ENCODE peak calls at places on chromosomes 7 and 10, in four cellular contexts. O is K562, X is choroid plexus epithelial cell, G is HFF-Myc. P is an unnamed sample.

GRCh38 chr10:69327463-69328345 is 49.4 kb downstream of the HK1 start:
- DNase-seq in O (no peak), X (peak; percentile 60), G (no peak), P (peak; percentile 66)

GRCh38 chr7:98024075-98024474 is 34.1 kb upstream of the OCM2 start:
- DNase-seq in O (no peak), X (no peak), G (no peak), P (no peak)

GRCh38 chr7:127666602-127667001 is 14.6 kb downstream of the SND1 start:
- DNase-seq in O (no peak), X (no peak), G (no peak), P (no peak)

GRCh38 chr10:98570764-98571163 is 124.0 kb upstream of the HPS1 start:
- DNase-seq in O (no peak), X (no peak), G (no peak), P (no peak)

GRCh38 chr7:16409777-16410176 is 11.6 kb downstream of the CRPPA start:
- DNase-seq in O (no peak), X (peak; percentile 38), G (no peak), P (no peak)

GRCh38 chr7:138077809-138078208 is 1.6 kb downstream of the AKR1D1 start:
- DNase-seq in O (no peak), X (no peak), G (no peak), P (no peak)

GRCh38 chr10:54703086-54703485 is 97.9 kb downstream of the PCDH15 start:
- DNase-seq in O (no peak), X (peak; percentile 46), G (no peak), P (no peak)

GRCh38 chr10:86664370-86665217 is 3.7 kb upstream of the LDB3 start:
- DNase-seq in O (no peak), X (no peak), G (no peak), P (no peak)

GRCh38 chr10:32379314-32379949 is 32.5 kb upstream of the EPC1 start:
- DNase-seq in O (peak; percentile 42), X (peak; percentile 79), G (peak; percentile 30), P (peak; percentile 75)

GRCh38 chr10:103120977-103121735 is 71.9 kb downstream of the NT5C2 start:
- DNase-seq in O (no peak), X (no peak), G (no peak), P (peak; percentile 65)

GRCh38 chr7:118054529-118054928 is 129.4 kb upstream of the LSM8 start:
- DNase-seq in O (no peak), X (no peak), G (no peak), P (no peak)

GRCh38 chr10:3363316-3364070 is 190.9 kb upstream of the PITRM1 start:
- DNase-seq in O (no peak), X (no peak), G (no peak), P (no peak)

GRCh38 chr7:87816389-87816788 is 59.8 kb downstream of the SLC25A40 start:
- DNase-seq in O (no peak), X (no peak), G (no peak), P (no peak)

GRCh38 chr7:30705008-30705407 is 22.8 kb upstream of the CRHR2 start:
- DNase-seq in O (no peak), X (no peak), G (no peak), P (no peak)

GRCh38 chr10:32054087-32054486 is 2.1 kb downstream of the KIF5B start:
- DNase-seq in O (no peak), X (peak; percentile 72), G (no peak), P (peak; percentile 83)

GRCh38 chr7:146116452-146117219 is at the start of gene CNTNAP2:
- DNase-seq in O (no peak), X (peak; percentile 85), G (no peak), P (no peak)

GRCh38 chr7:133150760-133151159 is 68.9 kb upstream of the CHCHD3 start:
- DNase-seq in O (no peak), X (no peak), G (no peak), P (no peak)

GRCh38 chr7:27723086-27723485 is 16.9 kb upstream of the TAX1BP1 start:
- DNase-seq in O (no peak), X (peak; percentile 13), G (no peak), P (no peak)

GRCh38 chr10:5812283-5813090 is 747 bp downstream of the GDI2 start:
- DNase-seq in O (peak; percentile 61), X (peak; percentile 16), G (no peak), P (peak; percentile 19)

GRCh38 chr7:27115161-27116018 is 12.9 kb upstream of the HOXA2 start:
- DNase-seq in O (no peak), X (no peak), G (no peak), P (peak; percentile 68)

GRCh38 chr10:43255644-43256431 is 11.0 kb downstream of the RASGEF1A start:
- DNase-seq in O (peak; percentile 85), X (peak; percentile 41), G (no peak), P (peak; percentile 4)

GRCh38 chr10:54908019-54908418 is 107.0 kb upstream of the PCDH15 start:
- DNase-seq in O (no peak), X (no peak), G (no peak), P (no peak)

GRCh38 chr7:56092789-56093531 is at the start of gene PHKG1:
- DNase-seq in O (peak; percentile 33), X (peak; percentile 89), G (peak; percentile 74), P (peak; percentile 91)

GRCh38 chr7:56086761-56087160 is 6.0 kb downstream of the PHKG1 start:
- DNase-seq in O (no peak), X (no peak), G (no peak), P (no peak)

GRCh38 chr7:56083150-56083785 is 9.5 kb downstream of the PHKG1 start:
- DNase-seq in O (no peak), X (peak; percentile 13), G (no peak), P (no peak)

GRCh38 chr7:56091591-56091990 is 1.2 kb downstream of the PHKG1 start:
- DNase-seq in O (no peak), X (no peak), G (no peak), P (peak; percentile 68)

GRCh38 chr7:56087445-56087844 is 5.3 kb downstream of the PHKG1 start:
- DNase-seq in O (no peak), X (no peak), G (no peak), P (no peak)
- H3K4me3 ChIP-seq in O (no peak overlapping the region), X (no peak overlapping the region), G (no peak overlapping the region), P (no peak overlapping the region)

GRCh38 chr10:131114846-131115245 is 196.7 kb downstream of the TCERG1L start:
- DNase-seq in O (no peak), X (no peak), G (no peak), P (no peak)

GRCh38 chr10:131116216-131117005 is 195.1 kb downstream of the TCERG1L start:
- DNase-seq in O (no peak), X (no peak), G (no peak), P (no peak)

GRCh38 chr10:131117011-131117410 is 194.5 kb downstream of the TCERG1L start:
- DNase-seq in O (no peak), X (no peak), G (no peak), P (no peak)

GRCh38 chr10:131115321-131115720 is 196.2 kb downstream of the TCERG1L start:
- DNase-seq in O (no peak), X (no peak), G (no peak), P (no peak)

GRCh38 chr10:131115801-131116200 is 195.7 kb downstream of the TCERG1L start:
- DNase-seq in O (no peak), X (no peak), G (no peak), P (no peak)
- TF ChIP-seq CTCF in O (no peak), X (no peak), G (no peak), P (no peak)

DNA sequence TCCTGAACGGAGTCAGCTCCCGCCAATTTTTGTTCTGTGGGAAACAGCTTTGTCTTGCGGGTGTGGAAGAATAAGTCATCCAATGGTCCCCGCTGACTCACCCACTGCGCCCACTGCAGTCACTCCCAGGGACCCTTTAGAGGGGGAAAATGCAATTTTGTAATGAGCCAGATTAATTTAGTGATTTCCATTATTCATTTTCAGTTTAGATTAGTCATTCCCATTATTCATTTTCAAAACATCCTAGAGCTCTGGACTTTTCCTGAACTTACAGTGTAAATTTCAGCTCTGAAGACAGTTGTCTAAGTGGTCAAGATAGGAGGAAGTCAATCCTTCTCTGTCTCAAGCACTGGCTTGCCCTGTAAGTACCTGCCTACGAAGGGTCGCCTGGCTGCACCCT is 154.9 kb upstream of the TMEM72 start:
- DNase-seq in O (no peak), X (peak; percentile 39), G (no peak), P (peak; percentile 93)
- H3K4me3 ChIP-seq in O (no peak overlapping the region), X (no peak overlapping the region), G (no peak overlapping the region), P (no peak overlapping the region)

GRCh38 chr7:43763183-43763582 is 4.7 kb downstream of the BLVRA start:
- DNase-seq in O (no peak), X (no peak), G (no peak), P (no peak)
- TF ChIP-seq CTCF in O (peak; percentile 14), X (peak; percentile 16), G (no peak), P (no peak)

DNA sequence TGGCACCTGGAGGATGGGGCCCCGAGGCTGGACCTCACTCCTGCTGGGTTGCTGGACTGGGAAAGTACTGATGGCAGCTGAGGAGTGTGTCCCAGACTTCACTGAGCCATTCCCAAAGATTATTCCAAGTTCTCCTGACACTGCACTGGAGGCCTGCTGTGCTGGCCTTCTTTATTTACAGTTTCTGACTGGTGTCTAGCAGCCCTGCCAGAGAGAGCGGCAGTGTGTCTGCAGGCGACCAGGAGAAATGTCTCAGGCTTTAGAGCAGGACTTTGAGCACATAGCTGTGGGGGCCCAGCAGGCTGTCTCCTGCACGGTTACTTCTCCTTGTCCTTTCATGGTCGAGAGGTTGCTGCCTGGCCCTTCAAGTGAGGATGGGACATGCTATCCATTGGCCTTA is 16.1 kb downstream of the HTRA1 start:
- DNase-seq in O (no peak), X (no peak), G (no peak), P (no peak)
- H3K4me3 ChIP-seq in O (no peak overlapping the region), X (no peak overlapping the region), G (no peak overlapping the region), P (no peak overlapping the region)

GRCh38 chr10:130425169-130425568 is 289.0 kb downstream of the GLRX3 start:
- DNase-seq in O (no peak), X (no peak), G (no peak), P (no peak)

GRCh38 chr10:130423455-130424305 is 287.5 kb downstream of the GLRX3 start:
- DNase-seq in O (no peak), X (no peak), G (no peak), P (no peak)

GRCh38 chr10:130421909-130422308 is 285.7 kb downstream of the GLRX3 start:
- DNase-seq in O (no peak), X (no peak), G (no peak), P (no peak)

GRCh38 chr10:130424418-130424817 is 288.2 kb downstream of the GLRX3 start:
- DNase-seq in O (no peak), X (no peak), G (no peak), P (no peak)

GRCh38 chr10:130422366-130423324 is 286.5 kb downstream of the GLRX3 start:
- DNase-seq in O (no peak), X (no peak), G (no peak), P (no peak)
- TF ChIP-seq CTCF in O (no peak), X (no peak), G (no peak), P (no peak)

DNA sequence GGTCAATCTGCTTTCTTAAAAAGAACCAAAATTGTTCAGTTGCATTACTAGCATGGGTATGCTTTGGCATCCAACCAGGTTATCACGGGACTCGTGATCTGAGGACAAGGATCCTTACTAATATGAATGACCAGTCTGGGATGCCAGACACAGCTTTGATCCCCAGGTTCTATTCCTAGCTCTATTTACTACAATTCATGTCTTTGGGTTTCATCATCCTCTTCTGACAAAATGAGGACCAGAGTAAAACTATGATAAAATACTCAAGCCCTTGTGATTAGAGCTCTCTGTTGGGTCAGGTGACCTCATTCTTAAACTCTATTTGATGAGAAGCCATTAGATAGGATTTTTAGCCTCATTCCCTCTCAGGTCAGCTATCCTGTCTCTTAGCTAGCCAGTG is 119.8 kb downstream of the SLC25A13 start:
- DNase-seq in O (no peak), X (no peak), G (no peak), P (no peak)
- H3K4me3 ChIP-seq in O (no peak overlapping the region), X (no peak overlapping the region), G (no peak overlapping the region), P (no peak overlapping the region)

GRCh38 chr7:91348686-91349085 is 84.5 kb downstream of the FZD1 start:
- DNase-seq in O (no peak), X (peak; percentile 90), G (no peak), P (peak; percentile 42)
- TF ChIP-seq CTCF in O (no peak), X (no peak), G (no peak), P (no peak)